ENCODE peak calls at places on chromosomes 2 and 18, in six cellular contexts. V, X, G, K, B and S are unnamed samples.

GRCh38 chr2:15718103-15718943 is 126.7 kb downstream of the DDX1 start:
- DNase-seq in X (no peak), B (no peak), V (no peak), K (no peak), G (peak; percentile 15), S (no peak)

GRCh38 chr2:136005462-136006205 is 20.2 kb upstream of the DARS1 start:
- DNase-seq in K (no peak), V (no peak), X (no peak), B (no peak), G (no peak), S (no peak)

GRCh38 chr2:201507725-201508124 is 56.2 kb downstream of the STRADB start:
- DNase-seq in X (no peak), V (no peak), K (no peak), G (no peak), B (no peak), S (no peak)

GRCh38 chr2:177923323-177923722 is 149.3 kb downstream of the PDE11A start:
- DNase-seq in V (no peak), B (no peak), X (no peak), G (no peak), K (no peak), S (no peak)

GRCh38 chr2:58428286-58428552 is 187.1 kb upstream of the FANCL start:
- DNase-seq in K (no peak), V (no peak), G (no peak), B (no peak), X (no peak), S (no peak)

GRCh38 chr18:58417752-58418151 is 211.1 kb downstream of the ALPK2 start:
- DNase-seq in K (no peak), X (no peak), V (no peak), G (no peak), B (no peak), S (no peak)

GRCh38 chr18:51011709-51012108 is 18.3 kb upstream of the SMAD4 start:
- DNase-seq in K (no peak), V (no peak), X (no peak), B (no peak), G (no peak), S (no peak)

GRCh38 chr2:218272531-218273212 is 2.4 kb downstream of the PNKD start:
- DNase-seq in K (peak; percentile 96), X (peak; percentile 66), V (peak; percentile 63), G (peak; percentile 87), B (peak; percentile 83), S (peak; percentile 63)

GRCh38 chr2:161096336-161096735 is 63.9 kb upstream of the TANK start:
- DNase-seq in G (no peak), B (no peak), X (no peak), K (no peak), V (no peak), S (no peak)

GRCh38 chr2:14423145-14423906 is 209.2 kb upstream of the LRATD1 start:
- DNase-seq in K (no peak), X (no peak), V (no peak), B (no peak), G (no peak), S (no peak)

GRCh38 chr18:79933765-79934164 is 17.7 kb downstream of the SLC66A2 start:
- DNase-seq in G (peak; percentile 8), B (no peak), X (no peak), K (peak; percentile 51), V (no peak), S (no peak)

GRCh38 chr18:73352546-73352945 is 484.8 kb upstream of the NETO1 start:
- DNase-seq in V (no peak), X (no peak), G (no peak), B (no peak), K (no peak), S (no peak)

GRCh38 chr2:158783923-158784322 is 11.2 kb upstream of the DAPL1 start:
- DNase-seq in G (no peak), B (no peak), V (no peak), K (no peak), X (no peak), S (no peak)

GRCh38 chr2:920573-920972 is 30.1 kb upstream of the SNTG2 start:
- DNase-seq in V (no peak), K (no peak), G (no peak), X (no peak), B (no peak), S (no peak)

GRCh38 chr18:79801217-79801616 is 3.5 kb downstream of the KCNG2 start:
- DNase-seq in K (peak; percentile 43), G (no peak), B (no peak), V (no peak), X (no peak), S (no peak)

GRCh38 chr2:63132020-63132419 is 81.4 kb downstream of the OTX1 start:
- DNase-seq in V (no peak), B (no peak), X (no peak), K (no peak), G (no peak), S (no peak)
- H3K9me3 ChIP-seq in V (peaks cover 5% of the 10 kb centered on the region), B (peaks cover 3% of the 10 kb centered on the region), X (peaks cover 20% of the 10 kb centered on the region), K (peaks cover 1% of the 10 kb centered on the region), G (no peaks in the 10 kb centered on the region), S (no peaks in the 10 kb centered on the region)

GRCh38 chr18:14941792-14942191 is 193.8 kb downstream of the ANKRD30B start:
- DNase-seq in K (no peak), G (no peak), V (no peak), B (no peak), X (no peak), S (no peak)
- H3K9me3 ChIP-seq in K (no peaks in the 10 kb centered on the region), G (no peaks in the 10 kb centered on the region), V (no peaks in the 10 kb centered on the region), B (no peaks in the 10 kb centered on the region), X (no peaks in the 10 kb centered on the region), S (no peaks in the 10 kb centered on the region)

DNA sequence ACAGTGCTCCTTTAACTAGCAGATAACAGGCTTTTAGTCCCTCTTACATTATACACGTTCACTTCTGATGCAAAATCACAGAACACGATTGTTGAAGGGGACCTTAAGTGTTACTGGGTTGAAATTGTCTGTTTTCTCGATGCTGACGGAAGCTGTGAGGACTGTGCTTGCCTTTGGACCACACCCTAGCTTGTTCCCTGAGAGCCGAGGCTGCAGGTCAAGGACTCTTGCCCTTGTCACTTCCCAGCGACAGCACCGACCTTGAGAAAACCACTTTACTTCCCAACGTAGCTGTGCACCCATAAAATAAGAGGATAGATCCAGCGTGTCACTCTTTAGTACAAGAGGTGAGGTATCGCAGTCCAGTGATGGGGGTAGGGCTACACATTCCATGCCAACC is 701.0 kb downstream of the DCDC2C start:
- DNase-seq in G (no peak), B (no peak), V (no peak), K (no peak), X (no peak), S (no peak)
- H3K9me3 ChIP-seq in G (no peaks in the 10 kb centered on the region), B (no peaks in the 10 kb centered on the region), V (no peaks in the 10 kb centered on the region), K (peaks cover 6% of the 10 kb centered on the region), X (peaks cover 11% of the 10 kb centered on the region), S (peaks cover 3% of the 10 kb centered on the region)

GRCh38 chr18:35303610-35304009 is 13.6 kb upstream of the ZSCAN30 start:
- DNase-seq in K (no peak), X (no peak), B (no peak), V (no peak), G (no peak), S (no peak)
- H3K9me3 ChIP-seq in K (peaks cover 11% of the 10 kb centered on the region), X (peaks cover 93% of the 10 kb centered on the region), B (peaks cover 60% of the 10 kb centered on the region), V (peaks cover 48% of the 10 kb centered on the region), G (peaks cover 53% of the 10 kb centered on the region), S (peaks cover 21% of the 10 kb centered on the region)